ENCODE peak calls at places on chromosomes 4 and X, in seven cellular contexts. One of them, this sample, is unnamed.

GRCh38 chr4:168710353-168710946 is 213.6 kb downstream of the PALLD start:
- DNase-seq in NCI-H146: no peak
- DNase-seq in nephron progenitor cell: no peak
- DNase-seq in IMR-90: peak
- DNase-seq in activated CD8-positive, alpha-beta memory T cell treated with anti-CD3 and anti-CD28 coated beads for 48 hours: no peak
- DNase-seq in HuH-7: peak
- DNase-seq in effector CD4-positive, alpha-beta T cell: no peak
- DNase-seq in this sample: peak

GRCh38 chrX:20373063-20373462 is 106.4 kb upstream of the RPS6KA3 start:
- DNase-seq in NCI-H146: no peak
- DNase-seq in nephron progenitor cell: no peak
- DNase-seq in IMR-90: no peak
- DNase-seq in activated CD8-positive, alpha-beta memory T cell treated with anti-CD3 and anti-CD28 coated beads for 48 hours: no peak
- DNase-seq in HuH-7: no peak
- DNase-seq in effector CD4-positive, alpha-beta T cell: no peak
- DNase-seq in this sample: no peak

GRCh38 chr4:168621806-168622589 is 125.1 kb downstream of the PALLD start:
- DNase-seq in NCI-H146: no peak
- DNase-seq in nephron progenitor cell: no peak
- DNase-seq in IMR-90: peak
- DNase-seq in activated CD8-positive, alpha-beta memory T cell treated with anti-CD3 and anti-CD28 coated beads for 48 hours: no peak
- DNase-seq in HuH-7: no peak
- DNase-seq in effector CD4-positive, alpha-beta T cell: no peak
- DNase-seq in this sample: peak

GRCh38 chrX:39652336-39652735 is 445.4 kb downstream of the BCOR start:
- DNase-seq in NCI-H146: peak
- DNase-seq in nephron progenitor cell: no peak
- DNase-seq in IMR-90: peak
- DNase-seq in activated CD8-positive, alpha-beta memory T cell treated with anti-CD3 and anti-CD28 coated beads for 48 hours: no peak
- DNase-seq in HuH-7: peak
- DNase-seq in effector CD4-positive, alpha-beta T cell: no peak
- DNase-seq in this sample: peak

GRCh38 chrX:149830192-149830873 is 48.6 kb downstream of the MAGEA9 start:
- DNase-seq in NCI-H146: no peak
- DNase-seq in nephron progenitor cell: peak
- DNase-seq in IMR-90: peak
- DNase-seq in activated CD8-positive, alpha-beta memory T cell treated with anti-CD3 and anti-CD28 coated beads for 48 hours: no peak
- DNase-seq in HuH-7: no peak
- DNase-seq in effector CD4-positive, alpha-beta T cell: no peak
- DNase-seq in this sample: peak

GRCh38 chrX:44908198-44908597 is 35.2 kb downstream of the KDM6A start:
- DNase-seq in NCI-H146: no peak
- DNase-seq in nephron progenitor cell: no peak
- DNase-seq in IMR-90: peak
- DNase-seq in activated CD8-positive, alpha-beta memory T cell treated with anti-CD3 and anti-CD28 coated beads for 48 hours: no peak
- DNase-seq in HuH-7: no peak
- DNase-seq in effector CD4-positive, alpha-beta T cell: no peak
- DNase-seq in this sample: peak

GRCh38 chr4:39048291-39048690 is 13.7 kb upstream of the KLHL5 start:
- DNase-seq in NCI-H146: no peak
- DNase-seq in nephron progenitor cell: no peak
- DNase-seq in IMR-90: peak
- DNase-seq in activated CD8-positive, alpha-beta memory T cell treated with anti-CD3 and anti-CD28 coated beads for 48 hours: no peak
- DNase-seq in HuH-7: no peak
- DNase-seq in effector CD4-positive, alpha-beta T cell: no peak
- DNase-seq in this sample: no peak

GRCh38 chr4:37447886-37448285 is 203.3 kb downstream of the NWD2 start:
- DNase-seq in NCI-H146: no peak
- DNase-seq in nephron progenitor cell: no peak
- DNase-seq in IMR-90: no peak
- DNase-seq in activated CD8-positive, alpha-beta memory T cell treated with anti-CD3 and anti-CD28 coated beads for 48 hours: no peak
- DNase-seq in HuH-7: no peak
- DNase-seq in effector CD4-positive, alpha-beta T cell: no peak
- DNase-seq in this sample: peak

GRCh38 chrX:73668779-73669178 is 105.8 kb downstream of the CHIC1 start:
- DNase-seq in NCI-H146: no peak
- DNase-seq in nephron progenitor cell: no peak
- DNase-seq in IMR-90: no peak
- DNase-seq in activated CD8-positive, alpha-beta memory T cell treated with anti-CD3 and anti-CD28 coated beads for 48 hours: no peak
- DNase-seq in HuH-7: no peak
- DNase-seq in effector CD4-positive, alpha-beta T cell: no peak
- DNase-seq in this sample: no peak

GRCh38 chr4:1348014-1348513 is 1.1 kb downstream of the UVSSA start:
- DNase-seq in NCI-H146: no peak
- DNase-seq in nephron progenitor cell: no peak
- DNase-seq in IMR-90: no peak
- DNase-seq in activated CD8-positive, alpha-beta memory T cell treated with anti-CD3 and anti-CD28 coated beads for 48 hours: no peak
- DNase-seq in HuH-7: no peak
- DNase-seq in effector CD4-positive, alpha-beta T cell: no peak
- DNase-seq in this sample: no peak

GRCh38 chrX:104564921-104565703 is 887 bp upstream of the IL1RAPL2 start:
- DNase-seq in NCI-H146: no peak
- DNase-seq in nephron progenitor cell: no peak
- DNase-seq in IMR-90: no peak
- DNase-seq in activated CD8-positive, alpha-beta memory T cell treated with anti-CD3 and anti-CD28 coated beads for 48 hours: no peak
- DNase-seq in HuH-7: no peak
- DNase-seq in effector CD4-positive, alpha-beta T cell: no peak
- DNase-seq in this sample: no peak

GRCh38 chrX:56600141-56600540 is 36.7 kb downstream of the UBQLN2 start:
- DNase-seq in NCI-H146: no peak
- DNase-seq in nephron progenitor cell: no peak
- DNase-seq in IMR-90: peak
- DNase-seq in activated CD8-positive, alpha-beta memory T cell treated with anti-CD3 and anti-CD28 coated beads for 48 hours: no peak
- DNase-seq in HuH-7: no peak
- DNase-seq in effector CD4-positive, alpha-beta T cell: no peak
- DNase-seq in this sample: peak

GRCh38 chr4:1207603-1208265 is 35.4 kb upstream of the SPON2 start:
- DNase-seq in NCI-H146: no peak
- DNase-seq in nephron progenitor cell: no peak
- DNase-seq in IMR-90: peak
- DNase-seq in activated CD8-positive, alpha-beta memory T cell treated with anti-CD3 and anti-CD28 coated beads for 48 hours: no peak
- DNase-seq in HuH-7: no peak
- DNase-seq in effector CD4-positive, alpha-beta T cell: no peak
- DNase-seq in this sample: peak

GRCh38 chrX:17361620-17362019 is 13.4 kb upstream of the NHS start:
- DNase-seq in NCI-H146: peak
- DNase-seq in nephron progenitor cell: peak
- DNase-seq in IMR-90: no peak
- DNase-seq in activated CD8-positive, alpha-beta memory T cell treated with anti-CD3 and anti-CD28 coated beads for 48 hours: no peak
- DNase-seq in HuH-7: peak
- DNase-seq in effector CD4-positive, alpha-beta T cell: no peak
- DNase-seq in this sample: no peak

GRCh38 chr4:150931005-150931404 is 84.1 kb downstream of the LRBA start:
- DNase-seq in NCI-H146: no peak
- DNase-seq in nephron progenitor cell: no peak
- DNase-seq in IMR-90: no peak
- DNase-seq in activated CD8-positive, alpha-beta memory T cell treated with anti-CD3 and anti-CD28 coated beads for 48 hours: no peak
- DNase-seq in HuH-7: no peak
- DNase-seq in effector CD4-positive, alpha-beta T cell: no peak
- DNase-seq in this sample: no peak

GRCh38 chrX:55713635-55714034 is 3.9 kb upstream of the RRAGB start:
- DNase-seq in NCI-H146: no peak
- DNase-seq in nephron progenitor cell: no peak
- DNase-seq in IMR-90: no peak
- DNase-seq in activated CD8-positive, alpha-beta memory T cell treated with anti-CD3 and anti-CD28 coated beads for 48 hours: no peak
- DNase-seq in HuH-7: no peak
- DNase-seq in effector CD4-positive, alpha-beta T cell: no peak
- DNase-seq in this sample: no peak

GRCh38 chr4:114692958-114693357 is 94.4 kb downstream of the UGT8 start:
- DNase-seq in NCI-H146: no peak
- DNase-seq in nephron progenitor cell: no peak
- DNase-seq in IMR-90: no peak
- DNase-seq in activated CD8-positive, alpha-beta memory T cell treated with anti-CD3 and anti-CD28 coated beads for 48 hours: no peak
- DNase-seq in HuH-7: no peak
- DNase-seq in effector CD4-positive, alpha-beta T cell: no peak
- DNase-seq in this sample: no peak

GRCh38 chrX:45771560-45772340 is 571.1 kb upstream of the DIPK2B start:
- DNase-seq in NCI-H146: no peak
- DNase-seq in nephron progenitor cell: no peak
- DNase-seq in IMR-90: peak
- DNase-seq in activated CD8-positive, alpha-beta memory T cell treated with anti-CD3 and anti-CD28 coated beads for 48 hours: no peak
- DNase-seq in HuH-7: no peak
- DNase-seq in effector CD4-positive, alpha-beta T cell: peak
- DNase-seq in this sample: peak

GRCh38 chrX:149010026-149010898 is 494.8 kb downstream of the IDS start:
- DNase-seq in NCI-H146: peak
- DNase-seq in nephron progenitor cell: no peak
- DNase-seq in IMR-90: no peak
- DNase-seq in activated CD8-positive, alpha-beta memory T cell treated with anti-CD3 and anti-CD28 coated beads for 48 hours: no peak
- DNase-seq in HuH-7: no peak
- DNase-seq in effector CD4-positive, alpha-beta T cell: no peak
- DNase-seq in this sample: no peak

GRCh38 chr4:132565542-132565941 is 583.6 kb upstream of the PCDH10 start:
- DNase-seq in NCI-H146: no peak
- DNase-seq in nephron progenitor cell: no peak
- DNase-seq in IMR-90: no peak
- DNase-seq in activated CD8-positive, alpha-beta memory T cell treated with anti-CD3 and anti-CD28 coated beads for 48 hours: no peak
- DNase-seq in HuH-7: no peak
- DNase-seq in effector CD4-positive, alpha-beta T cell: no peak
- DNase-seq in this sample: no peak

GRCh38 chr4:48553720-48554119 is 63.7 kb downstream of the ZAR1 start:
- DNase-seq in NCI-H146: no peak
- DNase-seq in nephron progenitor cell: no peak
- DNase-seq in IMR-90: no peak
- DNase-seq in activated CD8-positive, alpha-beta memory T cell treated with anti-CD3 and anti-CD28 coated beads for 48 hours: no peak
- DNase-seq in HuH-7: no peak
- DNase-seq in effector CD4-positive, alpha-beta T cell: no peak
- DNase-seq in this sample: no peak

GRCh38 chr4:6324999-6325790 is 55.5 kb downstream of the WFS1 start:
- DNase-seq in NCI-H146: no peak
- DNase-seq in nephron progenitor cell: no peak
- DNase-seq in IMR-90: no peak
- DNase-seq in activated CD8-positive, alpha-beta memory T cell treated with anti-CD3 and anti-CD28 coated beads for 48 hours: no peak
- DNase-seq in HuH-7: no peak
- DNase-seq in effector CD4-positive, alpha-beta T cell: no peak
- DNase-seq in this sample: peak

GRCh38 chrX:16278927-16279326 is 111.6 kb downstream of the MAGEB17 start:
- DNase-seq in NCI-H146: no peak
- DNase-seq in nephron progenitor cell: no peak
- DNase-seq in IMR-90: no peak
- DNase-seq in activated CD8-positive, alpha-beta memory T cell treated with anti-CD3 and anti-CD28 coated beads for 48 hours: no peak
- DNase-seq in HuH-7: no peak
- DNase-seq in effector CD4-positive, alpha-beta T cell: no peak
- DNase-seq in this sample: no peak

GRCh38 chr4:153067376-153067775 is 131.3 kb downstream of the FHDC1 start:
- DNase-seq in NCI-H146: no peak
- DNase-seq in nephron progenitor cell: no peak
- DNase-seq in IMR-90: peak
- DNase-seq in activated CD8-positive, alpha-beta memory T cell treated with anti-CD3 and anti-CD28 coated beads for 48 hours: no peak
- DNase-seq in HuH-7: no peak
- DNase-seq in effector CD4-positive, alpha-beta T cell: no peak
- DNase-seq in this sample: peak

GRCh38 chrX:10555846-10556245 is 64.5 kb downstream of the MID1 start:
- DNase-seq in NCI-H146: no peak
- DNase-seq in nephron progenitor cell: no peak
- DNase-seq in IMR-90: no peak
- DNase-seq in activated CD8-positive, alpha-beta memory T cell treated with anti-CD3 and anti-CD28 coated beads for 48 hours: no peak
- DNase-seq in HuH-7: no peak
- DNase-seq in effector CD4-positive, alpha-beta T cell: no peak
- DNase-seq in this sample: no peak

GRCh38 chr4:84568496-84568895 is 14.4 kb upstream of the CDS1 start:
- DNase-seq in NCI-H146: no peak
- DNase-seq in nephron progenitor cell: no peak
- DNase-seq in IMR-90: no peak
- DNase-seq in activated CD8-positive, alpha-beta memory T cell treated with anti-CD3 and anti-CD28 coated beads for 48 hours: no peak
- DNase-seq in HuH-7: no peak
- DNase-seq in effector CD4-positive, alpha-beta T cell: no peak
- DNase-seq in this sample: peak

GRCh38 chr4:86653237-86653865 is 59.2 kb downstream of the PTPN13 start:
- DNase-seq in NCI-H146: no peak
- DNase-seq in nephron progenitor cell: no peak
- DNase-seq in IMR-90: no peak
- DNase-seq in activated CD8-positive, alpha-beta memory T cell treated with anti-CD3 and anti-CD28 coated beads for 48 hours: no peak
- DNase-seq in HuH-7: peak
- DNase-seq in effector CD4-positive, alpha-beta T cell: no peak
- DNase-seq in this sample: peak

GRCh38 chr4:68021185-68021584 is 57.9 kb upstream of the TMPRSS11A start:
- DNase-seq in NCI-H146: no peak
- DNase-seq in nephron progenitor cell: no peak
- DNase-seq in IMR-90: no peak
- DNase-seq in activated CD8-positive, alpha-beta memory T cell treated with anti-CD3 and anti-CD28 coated beads for 48 hours: no peak
- DNase-seq in HuH-7: no peak
- DNase-seq in effector CD4-positive, alpha-beta T cell: no peak
- DNase-seq in this sample: no peak

GRCh38 chr4:7769936-7770674 is 169.6 kb downstream of the AFAP1 start:
- DNase-seq in NCI-H146: no peak
- DNase-seq in nephron progenitor cell: no peak
- DNase-seq in IMR-90: peak
- DNase-seq in activated CD8-positive, alpha-beta memory T cell treated with anti-CD3 and anti-CD28 coated beads for 48 hours: no peak
- DNase-seq in HuH-7: peak
- DNase-seq in effector CD4-positive, alpha-beta T cell: no peak
- DNase-seq in this sample: peak

GRCh38 chr4:80202784-80203553 is 5.7 kb downstream of the PRDM8 start:
- DNase-seq in NCI-H146: peak
- DNase-seq in nephron progenitor cell: peak
- DNase-seq in IMR-90: peak
- DNase-seq in activated CD8-positive, alpha-beta memory T cell treated with anti-CD3 and anti-CD28 coated beads for 48 hours: peak
- DNase-seq in HuH-7: no peak
- DNase-seq in effector CD4-positive, alpha-beta T cell: peak
- DNase-seq in this sample: peak

GRCh38 chr4:3303840-3304715 is 11.3 kb downstream of the RGS12 start:
- DNase-seq in NCI-H146: no peak
- DNase-seq in nephron progenitor cell: no peak
- DNase-seq in IMR-90: no peak
- DNase-seq in activated CD8-positive, alpha-beta memory T cell treated with anti-CD3 and anti-CD28 coated beads for 48 hours: no peak
- DNase-seq in HuH-7: no peak
- DNase-seq in effector CD4-positive, alpha-beta T cell: no peak
- DNase-seq in this sample: no peak

GRCh38 chr4:97582890-97583289 is 560.4 kb downstream of the STPG2 start:
- DNase-seq in NCI-H146: no peak
- DNase-seq in nephron progenitor cell: no peak
- DNase-seq in IMR-90: no peak
- DNase-seq in activated CD8-positive, alpha-beta memory T cell treated with anti-CD3 and anti-CD28 coated beads for 48 hours: no peak
- DNase-seq in HuH-7: no peak
- DNase-seq in effector CD4-positive, alpha-beta T cell: no peak
- DNase-seq in this sample: peak

GRCh38 chr4:6779667-6780565 is 2.6 kb upstream of the KIAA0232 start:
- DNase-seq in NCI-H146: peak
- DNase-seq in nephron progenitor cell: no peak
- DNase-seq in IMR-90: peak
- DNase-seq in activated CD8-positive, alpha-beta memory T cell treated with anti-CD3 and anti-CD28 coated beads for 48 hours: no peak
- DNase-seq in HuH-7: peak
- DNase-seq in effector CD4-positive, alpha-beta T cell: no peak
- DNase-seq in this sample: peak

GRCh38 chr4:82044141-82044993 is 329.4 kb downstream of the HNRNPD start:
- DNase-seq in NCI-H146: peak
- DNase-seq in nephron progenitor cell: peak
- DNase-seq in IMR-90: peak
- DNase-seq in activated CD8-positive, alpha-beta memory T cell treated with anti-CD3 and anti-CD28 coated beads for 48 hours: peak
- DNase-seq in HuH-7: peak
- DNase-seq in effector CD4-positive, alpha-beta T cell: no peak
- DNase-seq in this sample: peak

GRCh38 chr4:106893395-106893881 is 142.7 kb downstream of the DKK2 start:
- DNase-seq in NCI-H146: no peak
- DNase-seq in nephron progenitor cell: peak
- DNase-seq in IMR-90: no peak
- DNase-seq in activated CD8-positive, alpha-beta memory T cell treated with anti-CD3 and anti-CD28 coated beads for 48 hours: no peak
- DNase-seq in HuH-7: no peak
- DNase-seq in effector CD4-positive, alpha-beta T cell: no peak
- DNase-seq in this sample: no peak

GRCh38 chr4:99651811-99652545 is 5.7 kb downstream of the C4orf54 start:
- DNase-seq in NCI-H146: no peak
- DNase-seq in nephron progenitor cell: no peak
- DNase-seq in IMR-90: no peak
- DNase-seq in activated CD8-positive, alpha-beta memory T cell treated with anti-CD3 and anti-CD28 coated beads for 48 hours: no peak
- DNase-seq in HuH-7: no peak
- DNase-seq in effector CD4-positive, alpha-beta T cell: no peak
- DNase-seq in this sample: no peak

This sample was measured in cardiac fibroblast.